ENCODE peak calls at places on chromosomes 13 and 19, in eight cellular contexts. One of them, this sample, is unnamed.

GRCh38 chr13:76852991-76853390 is 33.2 kb downstream of the KCTD12 start:
- DNase-seq in CD4-positive, alpha-beta T cell: no peak
- DNase-seq in mucosa of descending colon: no peak
- DNase-seq in cardiac muscle cell: peak; percentile 60
- DNase-seq in coronary artery: no peak
- DNase-seq in DND-41: no peak
- DNase-seq in ascending aorta: no peak
- DNase-seq in HFF-Myc: no peak
- DNase-seq in this sample: no peak

GRCh38 chr13:32941368-32941767 is 74.9 kb upstream of the KL start:
- DNase-seq in CD4-positive, alpha-beta T cell: no peak
- DNase-seq in mucosa of descending colon: no peak
- DNase-seq in cardiac muscle cell: peak; percentile 62
- DNase-seq in coronary artery: no peak
- DNase-seq in DND-41: peak; percentile 7
- DNase-seq in ascending aorta: no peak
- DNase-seq in HFF-Myc: no peak
- DNase-seq in this sample: no peak

GRCh38 chr13:43876366-43876765 is 3.2 kb downstream of the CCDC122 start:
- DNase-seq in CD4-positive, alpha-beta T cell: no peak
- DNase-seq in mucosa of descending colon: no peak
- DNase-seq in cardiac muscle cell: no peak
- DNase-seq in coronary artery: no peak
- DNase-seq in DND-41: no peak
- DNase-seq in ascending aorta: no peak
- DNase-seq in HFF-Myc: no peak
- DNase-seq in this sample: no peak

GRCh38 chr19:355134-355533 is 10.5 kb upstream of the MIER2 start:
- DNase-seq in CD4-positive, alpha-beta T cell: no peak
- DNase-seq in mucosa of descending colon: no peak
- DNase-seq in cardiac muscle cell: no peak
- DNase-seq in coronary artery: peak; percentile 12
- DNase-seq in DND-41: no peak
- DNase-seq in ascending aorta: no peak
- DNase-seq in HFF-Myc: no peak
- DNase-seq in this sample: no peak

GRCh38 chr13:32403108-32403507 is 24.8 kb downstream of the N4BP2L1 start:
- DNase-seq in CD4-positive, alpha-beta T cell: no peak
- DNase-seq in mucosa of descending colon: no peak
- DNase-seq in cardiac muscle cell: no peak
- DNase-seq in coronary artery: no peak
- DNase-seq in DND-41: no peak
- DNase-seq in ascending aorta: no peak
- DNase-seq in HFF-Myc: no peak
- DNase-seq in this sample: no peak

GRCh38 chr19:2578391-2578826 is 102.5 kb downstream of the GADD45B start:
- DNase-seq in CD4-positive, alpha-beta T cell: no peak
- DNase-seq in mucosa of descending colon: peak; percentile 62
- DNase-seq in cardiac muscle cell: peak; percentile 71
- DNase-seq in coronary artery: no peak
- DNase-seq in DND-41: no peak
- DNase-seq in ascending aorta: peak; percentile 10
- DNase-seq in HFF-Myc: no peak
- DNase-seq in this sample: no peak

GRCh38 chr13:28204690-28205443 is 66.5 kb downstream of the PAN3 start:
- DNase-seq in CD4-positive, alpha-beta T cell: no peak
- DNase-seq in mucosa of descending colon: no peak
- DNase-seq in cardiac muscle cell: no peak
- DNase-seq in coronary artery: no peak
- DNase-seq in DND-41: no peak
- DNase-seq in ascending aorta: no peak
- DNase-seq in HFF-Myc: no peak
- DNase-seq in this sample: peak; percentile 89

GRCh38 chr13:80611310-80611709 is 270.4 kb upstream of the SPRY2 start:
- DNase-seq in CD4-positive, alpha-beta T cell: no peak
- DNase-seq in mucosa of descending colon: no peak
- DNase-seq in cardiac muscle cell: no peak
- DNase-seq in coronary artery: no peak
- DNase-seq in DND-41: no peak
- DNase-seq in ascending aorta: no peak
- DNase-seq in HFF-Myc: no peak
- DNase-seq in this sample: no peak

GRCh38 chr13:48580185-48580803 is 47.4 kb upstream of the RCBTB2 start:
- DNase-seq in CD4-positive, alpha-beta T cell: peak; percentile 73
- DNase-seq in mucosa of descending colon: peak; percentile 39
- DNase-seq in cardiac muscle cell: peak; percentile 78
- DNase-seq in coronary artery: no peak
- DNase-seq in DND-41: peak; percentile 82
- DNase-seq in ascending aorta: no peak
- DNase-seq in HFF-Myc: peak; percentile 36
- DNase-seq in this sample: peak; percentile 85

GRCh38 chr13:23794267-23795161 is 94.7 kb downstream of the MIPEP start:
- DNase-seq in CD4-positive, alpha-beta T cell: no peak
- DNase-seq in mucosa of descending colon: no peak
- DNase-seq in cardiac muscle cell: peak; percentile 46
- DNase-seq in coronary artery: no peak
- DNase-seq in DND-41: no peak
- DNase-seq in ascending aorta: no peak
- DNase-seq in HFF-Myc: peak; percentile 52
- DNase-seq in this sample: no peak

GRCh38 chr19:45878043-45878794 is 7.7 kb downstream of the IRF2BP1 start:
- DNase-seq in CD4-positive, alpha-beta T cell: no peak
- DNase-seq in mucosa of descending colon: peak; percentile 83
- DNase-seq in cardiac muscle cell: no peak
- DNase-seq in coronary artery: no peak
- DNase-seq in DND-41: no peak
- DNase-seq in ascending aorta: no peak
- DNase-seq in HFF-Myc: no peak
- DNase-seq in this sample: peak; percentile 56

GRCh38 chr13:35889560-35889959 is 241.6 kb downstream of the DCLK1 start:
- DNase-seq in CD4-positive, alpha-beta T cell: no peak
- DNase-seq in mucosa of descending colon: no peak
- DNase-seq in cardiac muscle cell: no peak
- DNase-seq in coronary artery: no peak
- DNase-seq in DND-41: no peak
- DNase-seq in ascending aorta: no peak
- DNase-seq in HFF-Myc: no peak
- DNase-seq in this sample: no peak

GRCh38 chr13:25990801-25991200 is 61.0 kb downstream of the SHISA2 start:
- DNase-seq in CD4-positive, alpha-beta T cell: no peak
- DNase-seq in mucosa of descending colon: no peak
- DNase-seq in cardiac muscle cell: peak; percentile 30
- DNase-seq in coronary artery: no peak
- DNase-seq in DND-41: no peak
- DNase-seq in ascending aorta: no peak
- DNase-seq in HFF-Myc: no peak
- DNase-seq in this sample: no peak

GRCh38 chr19:5001547-5002131 is 32.7 kb downstream of the KDM4B start:
- DNase-seq in CD4-positive, alpha-beta T cell: peak; percentile 12
- DNase-seq in mucosa of descending colon: no peak
- DNase-seq in cardiac muscle cell: peak; percentile 72
- DNase-seq in coronary artery: no peak
- DNase-seq in DND-41: peak; percentile 60
- DNase-seq in ascending aorta: no peak
- DNase-seq in HFF-Myc: peak; percentile 81
- DNase-seq in this sample: peak; percentile 44

GRCh38 chr19:36215276-36216171 is 618 bp downstream of the ZNF146 start:
- DNase-seq in CD4-positive, alpha-beta T cell: no peak
- DNase-seq in mucosa of descending colon: no peak
- DNase-seq in cardiac muscle cell: peak; percentile 60
- DNase-seq in coronary artery: no peak
- DNase-seq in DND-41: peak; percentile 22
- DNase-seq in ascending aorta: no peak
- DNase-seq in HFF-Myc: no peak
- DNase-seq in this sample: peak; percentile 68

GRCh38 chr19:31231181-31231580 is 118.1 kb downstream of the TSHZ3 start:
- DNase-seq in CD4-positive, alpha-beta T cell: no peak
- DNase-seq in mucosa of descending colon: no peak
- DNase-seq in cardiac muscle cell: no peak
- DNase-seq in coronary artery: no peak
- DNase-seq in DND-41: no peak
- DNase-seq in ascending aorta: no peak
- DNase-seq in HFF-Myc: no peak
- DNase-seq in this sample: no peak

DNA sequence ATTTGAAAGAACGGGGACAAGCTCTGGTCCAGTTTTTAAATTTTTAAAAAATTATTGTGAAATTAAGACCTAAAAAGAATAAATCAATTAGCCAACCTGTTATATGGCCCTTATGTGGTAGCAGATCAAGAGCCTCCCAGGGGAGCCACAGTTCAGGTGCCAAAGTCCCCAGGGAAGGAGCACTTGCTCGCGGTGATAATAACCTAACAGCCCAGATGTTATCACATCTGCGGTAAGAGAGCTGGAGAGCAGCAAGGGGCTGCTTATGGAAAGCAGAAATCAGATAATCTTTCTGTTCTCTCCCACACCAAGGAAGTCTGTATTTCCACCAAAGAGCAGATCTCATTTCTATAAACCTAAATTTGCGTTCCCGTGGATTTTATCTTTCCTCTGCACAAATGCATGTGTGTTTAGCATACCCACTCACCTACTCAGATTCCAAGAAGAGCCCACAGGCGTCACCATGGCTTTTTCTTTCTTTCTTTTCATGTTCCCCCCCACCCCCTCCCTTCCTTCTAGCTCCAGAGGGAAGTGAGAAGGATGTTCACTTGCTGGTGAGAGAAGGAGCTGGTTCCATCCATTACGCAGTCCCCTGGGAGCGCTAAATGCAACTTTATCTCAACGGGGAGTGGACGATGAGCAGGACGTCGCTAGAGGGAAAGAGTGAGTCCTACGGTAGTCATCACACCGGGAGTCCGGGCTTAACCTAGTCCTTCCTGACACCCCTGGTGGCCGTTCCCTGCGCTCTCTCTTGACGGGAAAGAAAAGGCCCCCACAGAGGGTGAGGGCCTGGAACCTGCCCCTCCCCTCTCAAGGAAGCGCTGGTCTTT is 1.6 kb upstream of the POU4F1 start:
- DNase-seq in CD4-positive, alpha-beta T cell: no peak
- DNase-seq in mucosa of descending colon: no peak
- DNase-seq in cardiac muscle cell: no peak
- DNase-seq in coronary artery: no peak
- DNase-seq in DND-41: peak; percentile 79
- DNase-seq in ascending aorta: no peak
- DNase-seq in HFF-Myc: no peak
- DNase-seq in this sample: no peak
- TF ChIP-seq CTCF in CD4-positive, alpha-beta T cell: no peak
- TF ChIP-seq CTCF in mucosa of descending colon: no peak
- TF ChIP-seq CTCF in cardiac muscle cell: no peak
- TF ChIP-seq CTCF in coronary artery: no peak
- TF ChIP-seq CTCF in DND-41: peak; percentile 21
- TF ChIP-seq CTCF in ascending aorta: no peak
- TF ChIP-seq CTCF in HFF-Myc: no peak
- TF ChIP-seq CTCF in this sample: no peak

GRCh38 chr19:58380037-58380735 is 644 bp downstream of the ZNF837 start:
- DNase-seq in CD4-positive, alpha-beta T cell: no peak
- DNase-seq in mucosa of descending colon: no peak
- DNase-seq in cardiac muscle cell: no peak
- DNase-seq in coronary artery: no peak
- DNase-seq in DND-41: no peak
- DNase-seq in ascending aorta: no peak
- DNase-seq in HFF-Myc: no peak
- DNase-seq in this sample: peak; percentile 91

GRCh38 chr19:58382997-58383603 is 2.3 kb upstream of the ZNF837 start:
- DNase-seq in CD4-positive, alpha-beta T cell: no peak
- DNase-seq in mucosa of descending colon: no peak
- DNase-seq in cardiac muscle cell: no peak
- DNase-seq in coronary artery: no peak
- DNase-seq in DND-41: no peak
- DNase-seq in ascending aorta: no peak
- DNase-seq in HFF-Myc: no peak
- DNase-seq in this sample: no peak

GRCh38 chr19:58379276-58379675 is 1.6 kb downstream of the ZNF837 start:
- DNase-seq in CD4-positive, alpha-beta T cell: no peak
- DNase-seq in mucosa of descending colon: no peak
- DNase-seq in cardiac muscle cell: no peak
- DNase-seq in coronary artery: no peak
- DNase-seq in DND-41: no peak
- DNase-seq in ascending aorta: no peak
- DNase-seq in HFF-Myc: no peak
- DNase-seq in this sample: no peak

GRCh38 chr19:58381460-58382220 is 810 bp upstream of the ZNF837 start:
- DNase-seq in CD4-positive, alpha-beta T cell: no peak
- DNase-seq in mucosa of descending colon: no peak
- DNase-seq in cardiac muscle cell: no peak
- DNase-seq in coronary artery: no peak
- DNase-seq in DND-41: no peak
- DNase-seq in ascending aorta: no peak
- DNase-seq in HFF-Myc: no peak
- DNase-seq in this sample: no peak

DNA sequence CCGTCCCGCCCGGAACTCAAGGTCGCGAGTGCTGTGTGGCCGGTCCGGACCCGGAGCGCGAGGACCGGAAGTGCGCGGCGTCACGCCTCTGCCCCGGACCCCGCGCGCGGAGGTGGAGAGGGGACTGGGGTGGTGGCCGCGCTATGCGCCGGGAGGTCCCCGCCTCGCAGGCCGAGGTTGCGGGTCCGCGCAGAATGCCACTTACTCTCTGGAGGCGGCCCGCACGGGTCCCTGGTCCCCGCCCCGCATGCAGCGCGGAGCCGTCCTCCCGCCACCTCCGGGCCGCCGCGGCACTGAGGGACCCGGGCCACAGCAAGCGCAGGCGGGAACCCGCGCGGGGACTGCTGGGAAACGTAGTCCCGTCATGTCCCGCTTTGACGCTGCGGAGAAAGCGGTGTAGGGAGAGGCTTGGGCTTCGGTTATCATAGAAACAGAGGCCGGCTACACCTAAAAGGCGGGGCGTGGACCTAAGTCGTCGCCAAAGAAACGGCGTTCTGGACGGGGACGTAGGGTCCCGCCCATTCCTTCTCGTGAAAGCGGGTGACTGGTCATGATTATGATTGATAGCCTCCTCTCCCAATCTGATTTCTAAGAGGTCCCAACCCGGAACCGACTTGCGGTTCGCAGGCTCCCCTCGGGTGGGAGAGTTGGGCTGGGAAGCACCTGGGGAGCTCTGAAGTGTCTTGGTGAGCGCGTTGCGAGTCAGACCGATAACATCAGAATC is at the start of gene ZNF837:
- DNase-seq in CD4-positive, alpha-beta T cell: peak; percentile 93
- DNase-seq in mucosa of descending colon: peak; percentile 98
- DNase-seq in cardiac muscle cell: peak; percentile 100
- DNase-seq in coronary artery: peak; percentile 99
- DNase-seq in DND-41: peak; percentile 100
- DNase-seq in ascending aorta: peak; percentile 99
- DNase-seq in HFF-Myc: peak; percentile 100
- DNase-seq in this sample: peak; percentile 99
- TF ChIP-seq CTCF in CD4-positive, alpha-beta T cell: no peak
- TF ChIP-seq CTCF in mucosa of descending colon: no peak
- TF ChIP-seq CTCF in cardiac muscle cell: no peak
- TF ChIP-seq CTCF in coronary artery: no peak
- TF ChIP-seq CTCF in DND-41: no peak
- TF ChIP-seq CTCF in ascending aorta: no peak
- TF ChIP-seq CTCF in HFF-Myc: no peak
- TF ChIP-seq CTCF in this sample: no peak

GRCh38 chr13:111505175-111505777 is 184.8 kb downstream of the TEX29 start:
- DNase-seq in CD4-positive, alpha-beta T cell: no peak
- DNase-seq in mucosa of descending colon: no peak
- DNase-seq in cardiac muscle cell: no peak
- DNase-seq in coronary artery: no peak
- DNase-seq in DND-41: no peak
- DNase-seq in ascending aorta: no peak
- DNase-seq in HFF-Myc: no peak
- DNase-seq in this sample: peak; percentile 12
- TF ChIP-seq CTCF in CD4-positive, alpha-beta T cell: no peak
- TF ChIP-seq CTCF in mucosa of descending colon: no peak
- TF ChIP-seq CTCF in cardiac muscle cell: no peak
- TF ChIP-seq CTCF in coronary artery: no peak
- TF ChIP-seq CTCF in DND-41: peak; percentile 30
- TF ChIP-seq CTCF in ascending aorta: no peak
- TF ChIP-seq CTCF in HFF-Myc: no peak
- TF ChIP-seq CTCF in this sample: no peak

GRCh38 chr19:41893899-41894298 is 10.9 kb downstream of the ARHGEF1 start:
- DNase-seq in CD4-positive, alpha-beta T cell: no peak
- DNase-seq in mucosa of descending colon: no peak
- DNase-seq in cardiac muscle cell: peak; percentile 34
- DNase-seq in coronary artery: no peak
- DNase-seq in DND-41: peak; percentile 51
- DNase-seq in ascending aorta: no peak
- DNase-seq in HFF-Myc: no peak
- DNase-seq in this sample: peak; percentile 61
- TF ChIP-seq CTCF in CD4-positive, alpha-beta T cell: no peak
- TF ChIP-seq CTCF in mucosa of descending colon: no peak
- TF ChIP-seq CTCF in cardiac muscle cell: peak; percentile 3
- TF ChIP-seq CTCF in coronary artery: no peak
- TF ChIP-seq CTCF in DND-41: peak; percentile 54
- TF ChIP-seq CTCF in ascending aorta: no peak
- TF ChIP-seq CTCF in HFF-Myc: peak; percentile 29
- TF ChIP-seq CTCF in this sample: no peak